ENCODE peak calls at places on chromosome 5, in ten cellular contexts. Q is BJ, R is brain microvascular endothelial cell, K is mesothelial cell of epicardium, D is HCT116, U is AG09319, C is RWPE2, Z is RWPE1, W is PC-3, B is gastrocnemius medialis. S is an unnamed sample.

GRCh38 chr5:178488696-178489095 is 101.5 kb downstream of the COL23A1 start:
- DNase-seq in K (no peak), R (no peak), B (no peak), W (no peak), D (no peak), Z (no peak), Q (no peak), U (no peak), C (no peak), S (no peak)

GRCh38 chr5:114473541-114473940 is 111.7 kb downstream of the KCNN2 start:
- DNase-seq in Q (no peak), K (no peak), D (no peak), Z (no peak), B (no peak), C (no peak), U (no peak), R (no peak), W (peak), S (no peak)

GRCh38 chr5:41985945-41986344 is 60.9 kb downstream of the FBXO4 start:
- DNase-seq in C (no peak), U (no peak), Z (no peak), B (no peak), K (no peak), Q (no peak), D (no peak), W (no peak), R (no peak), S (no peak)

GRCh38 chr5:73433982-73434342 is 14.6 kb downstream of the FOXD1 start:
- DNase-seq in R (no peak), B (no peak), Z (no peak), U (peak), C (no peak), Q (no peak), W (no peak), K (no peak), D (no peak), S (no peak)

GRCh38 chr5:36651775-36652685 is 45.6 kb downstream of the SLC1A3 start:
- DNase-seq in Z (no peak), C (no peak), D (no peak), W (no peak), R (no peak), U (no peak), Q (no peak), B (peak), K (no peak), S (no peak)

GRCh38 chr5:39447968-39448367 is 23.2 kb upstream of the DAB2 start:
- DNase-seq in B (no peak), D (no peak), W (peak), K (no peak), R (no peak), Q (no peak), Z (no peak), U (no peak), C (no peak), S (no peak)

GRCh38 chr5:54317511-54318260 is 7.3 kb upstream of the ARL15 start:
- DNase-seq in B (no peak), D (no peak), R (no peak), W (no peak), K (no peak), Z (no peak), Q (no peak), U (no peak), C (no peak), S (no peak)

GRCh38 chr5:36744678-36745659 is 131.6 kb upstream of the NIPBL start:
- DNase-seq in B (peak), W (peak), Z (peak), R (peak), C (peak), Q (no peak), U (peak), K (peak), D (peak), S (no peak)

GRCh38 chr5:74629326-74629725 is 11.2 kb downstream of the ENC1 start:
- DNase-seq in Z (no peak), B (no peak), R (no peak), C (no peak), W (no peak), D (no peak), U (no peak), Q (no peak), K (no peak), S (no peak)

GRCh38 chr5:147763791-147764525 is 18.6 kb downstream of the JAKMIP2 start:
- DNase-seq in K (no peak), Z (no peak), D (no peak), R (peak), C (no peak), B (no peak), U (no peak), W (peak), Q (no peak), S (no peak)

GRCh38 chr5:5598547-5599113 is 176.2 kb downstream of the ICE1 start:
- DNase-seq in C (peak), K (no peak), U (no peak), D (peak), Q (no peak), R (no peak), Z (peak), W (peak), B (no peak), S (no peak)

GRCh38 chr5:173258466-173258865 is 23.5 kb upstream of the NKX2-5 start:
- DNase-seq in Q (no peak), K (no peak), R (no peak), U (no peak), C (no peak), Z (no peak), W (no peak), B (no peak), D (no peak), S (no peak)

GRCh38 chr5:77168884-77169254 is 41.6 kb upstream of the PDE8B start:
- DNase-seq in D (no peak), Z (no peak), C (no peak), Q (no peak), B (no peak), W (peak), U (no peak), K (peak), R (peak), S (no peak)

GRCh38 chr5:60274704-60275103 is 381.2 kb upstream of the PDE4D start:
- DNase-seq in Q (no peak), W (no peak), K (no peak), U (no peak), B (no peak), D (no peak), R (no peak), Z (no peak), C (no peak), S (no peak)

GRCh38 chr5:165630211-165630866 is 2124.9 kb downstream of the MAT2B start:
- DNase-seq in Z (peak), C (no peak), U (no peak), D (no peak), K (peak), W (peak), B (no peak), Q (no peak), R (peak), S (no peak)

GRCh38 chr5:69001605-69002004 is 92.2 kb upstream of the SLC30A5 start:
- DNase-seq in U (no peak), D (no peak), B (no peak), Z (no peak), K (no peak), C (no peak), R (no peak), Q (no peak), W (no peak), S (no peak)

GRCh38 chr5:2282034-2282690 is 399.4 kb upstream of the IRX4 start:
- DNase-seq in Q (no peak), K (no peak), D (no peak), B (no peak), W (no peak), R (no peak), C (no peak), U (no peak), Z (no peak), S (no peak)

GRCh38 chr5:118596255-118596654 is 392.1 kb downstream of the DTWD2 start:
- DNase-seq in R (no peak), B (no peak), Q (no peak), Z (no peak), K (no peak), C (no peak), D (no peak), U (no peak), W (no peak), S (no peak)

GRCh38 chr5:129053438-129053837 is 41.1 kb upstream of the ISOC1 start:
- DNase-seq in U (no peak), W (no peak), Q (no peak), C (no peak), B (no peak), D (no peak), Z (no peak), K (no peak), R (no peak), S (no peak)

GRCh38 chr5:124474821-124475220 is 271.6 kb downstream of the ZNF608 start:
- DNase-seq in U (peak), Q (no peak), Z (no peak), R (no peak), C (no peak), D (no peak), W (no peak), B (no peak), K (no peak), S (no peak)
- TF ChIP-seq CTCF in U (no peak), Q (no peak), Z (no peak), R (no peak), C (no peak), D (no peak), W (no peak), B (no peak), K (no peak), S (no peak)

DNA sequence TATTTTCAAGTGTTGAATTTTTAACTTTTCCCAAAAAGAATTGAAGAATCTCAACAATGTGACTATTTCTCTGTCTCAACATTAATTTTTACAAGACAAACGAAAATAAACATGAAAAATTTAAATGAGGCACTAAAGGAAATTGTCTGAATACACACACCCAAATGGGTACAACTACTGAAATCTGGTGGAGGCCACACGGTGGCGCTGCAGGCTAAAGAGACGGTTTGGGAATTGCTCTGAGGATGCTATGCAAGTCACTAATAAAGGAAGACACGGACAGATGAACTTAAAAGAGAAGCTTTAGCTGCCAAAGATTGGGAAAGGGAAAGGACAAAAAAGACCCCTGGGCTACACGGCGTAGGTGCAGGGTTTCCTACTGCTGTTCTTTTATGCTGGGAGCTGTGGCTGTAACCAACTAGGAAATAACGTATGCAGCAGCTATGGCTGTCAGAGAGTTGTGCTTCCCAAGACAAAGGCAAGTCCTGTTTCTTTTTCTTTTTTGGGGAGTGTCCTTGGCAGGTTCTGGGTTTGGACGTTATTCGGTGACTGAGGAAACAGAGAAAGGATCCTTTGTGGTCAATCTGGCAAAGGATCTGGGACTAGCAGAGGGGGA is at the start of gene PCDHB10:
- DNase-seq in R (no peak), W (peak), C (no peak), U (no peak), D (peak), Z (no peak), B (no peak), Q (no peak), K (no peak), S (no peak)
- TF ChIP-seq CTCF in R (peak), W (peak), C (peak), U (peak), D (peak), Z (peak), B (peak), Q (peak), K (peak), S (no peak)

DNA sequence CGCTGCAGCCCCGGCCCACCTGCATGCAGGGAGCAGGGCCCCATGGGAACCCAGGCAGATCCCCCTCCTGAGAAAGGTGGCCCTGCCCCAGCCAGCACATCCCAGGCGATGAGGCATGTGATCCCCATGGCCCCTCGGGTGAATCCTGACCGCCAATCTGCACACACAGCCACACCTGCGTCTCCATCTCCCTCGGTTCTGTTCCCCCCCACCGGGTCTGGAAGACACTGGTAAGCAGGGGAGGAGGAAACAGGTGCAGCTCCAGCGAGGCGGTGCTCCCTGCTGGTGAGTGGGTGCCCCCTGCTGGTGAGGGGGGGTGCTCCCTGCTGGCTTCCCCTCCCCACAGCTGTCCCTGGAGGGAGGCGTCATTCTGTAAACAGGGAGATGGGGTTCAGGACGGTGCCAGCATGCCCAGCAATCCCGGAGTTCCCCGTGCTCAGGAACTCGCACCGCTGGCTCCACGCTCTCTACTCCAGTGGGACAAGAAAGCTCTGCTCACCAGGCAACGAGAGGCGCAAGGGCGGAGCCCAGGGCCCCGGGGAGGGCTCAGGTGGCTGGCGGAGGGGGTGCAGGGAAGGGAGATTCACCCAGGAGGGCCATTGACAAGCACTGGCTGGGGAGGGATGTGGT is 28.4 kb upstream of the SLC12A7 start:
- DNase-seq in C (no peak), D (peak), Z (peak), K (peak), U (no peak), B (peak), R (no peak), Q (no peak), W (peak), S (peak)
- TF ChIP-seq CTCF in C (peak), D (peak), Z (peak), K (peak), U (peak), B (peak), R (peak), Q (peak), W (peak), S (peak)

DNA sequence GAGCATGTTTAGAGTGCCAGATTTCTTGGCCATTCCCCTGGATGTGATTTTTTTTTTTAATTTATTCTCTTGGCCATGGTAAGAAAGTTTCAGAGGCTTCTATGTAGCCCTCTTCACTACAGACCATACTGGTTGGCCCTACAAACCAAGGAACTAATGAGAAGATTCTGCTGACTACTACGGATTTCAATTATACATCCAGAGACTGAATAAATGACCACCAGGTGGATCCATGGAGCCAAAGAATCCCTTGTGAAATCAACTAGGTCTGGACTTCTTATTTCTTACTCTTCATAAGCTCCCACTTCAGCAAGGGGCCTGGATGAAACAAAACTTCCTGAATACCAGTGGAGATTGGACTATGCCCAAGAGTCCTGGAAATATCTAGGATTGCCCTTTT is 27.6 kb downstream of the ZNF622 start:
- DNase-seq in Q (no peak), W (peak), U (no peak), K (no peak), Z (peak), D (no peak), C (no peak), R (no peak), B (no peak), S (no peak)
- TF ChIP-seq CTCF in Q (peak), W (peak), U (no peak), K (no peak), Z (no peak), D (peak), C (peak), R (peak), B (peak), S (no peak)

GRCh38 chr5:96718635-96719077 is 56.5 kb downstream of the CAST start:
- DNase-seq in R (no peak), K (no peak), U (no peak), D (no peak), B (no peak), C (peak), W (peak), Z (peak), Q (no peak), S (no peak)

GRCh38 chr5:96716716-96717115 is 54.5 kb downstream of the CAST start:
- DNase-seq in D (no peak), Q (no peak), K (no peak), B (no peak), C (no peak), U (no peak), Z (no peak), R (no peak), W (no peak), S (no peak)

GRCh38 chr5:96717874-96718273 is 55.7 kb downstream of the CAST start:
- DNase-seq in C (no peak), U (no peak), Z (no peak), Q (no peak), W (no peak), K (no peak), R (no peak), D (no peak), B (no peak), S (no peak)

GRCh38 chr5:96721351-96721970 is 59.3 kb downstream of the CAST start:
- DNase-seq in Q (no peak), C (no peak), D (no peak), R (no peak), Z (no peak), U (no peak), K (no peak), W (no peak), B (peak), S (no peak)

GRCh38 chr5:96720408-96720807 is 58.2 kb downstream of the CAST start:
- DNase-seq in U (no peak), D (no peak), Z (no peak), C (no peak), R (no peak), W (peak), Q (no peak), B (no peak), K (no peak), S (no peak)
- TF ChIP-seq CTCF in U (no peak), D (peak), Z (no peak), C (no peak), R (peak), W (no peak), Q (peak), B (no peak), K (no peak), S (peak)

GRCh38 chr5:96610747-96611146 is 51.4 kb upstream of the CAST start:
- DNase-seq in Q (no peak), K (no peak), D (no peak), C (no peak), U (no peak), B (no peak), W (no peak), Z (no peak), R (no peak), S (no peak)

GRCh38 chr5:96616801-96617200 is 45.4 kb upstream of the CAST start:
- DNase-seq in W (peak), B (no peak), D (no peak), U (no peak), R (no peak), C (no peak), Z (no peak), Q (no peak), K (no peak), S (no peak)

GRCh38 chr5:96615223-96615622 is 47.0 kb upstream of the CAST start:
- DNase-seq in Q (no peak), R (no peak), C (no peak), D (no peak), U (no peak), Z (no peak), B (no peak), W (no peak), K (no peak), S (no peak)

GRCh38 chr5:96609369-96609768 is 52.8 kb upstream of the CAST start:
- DNase-seq in Q (no peak), C (no peak), Z (no peak), D (no peak), W (no peak), U (no peak), K (no peak), R (no peak), B (no peak), S (no peak)

GRCh38 chr5:96614110-96614691 is 48.0 kb upstream of the CAST start:
- DNase-seq in U (peak), B (peak), R (peak), Z (peak), C (peak), W (peak), Q (peak), D (peak), K (peak), S (no peak)
- TF ChIP-seq CTCF in U (peak), B (peak), R (peak), Z (peak), C (peak), W (peak), Q (peak), D (peak), K (peak), S (peak)

DNA sequence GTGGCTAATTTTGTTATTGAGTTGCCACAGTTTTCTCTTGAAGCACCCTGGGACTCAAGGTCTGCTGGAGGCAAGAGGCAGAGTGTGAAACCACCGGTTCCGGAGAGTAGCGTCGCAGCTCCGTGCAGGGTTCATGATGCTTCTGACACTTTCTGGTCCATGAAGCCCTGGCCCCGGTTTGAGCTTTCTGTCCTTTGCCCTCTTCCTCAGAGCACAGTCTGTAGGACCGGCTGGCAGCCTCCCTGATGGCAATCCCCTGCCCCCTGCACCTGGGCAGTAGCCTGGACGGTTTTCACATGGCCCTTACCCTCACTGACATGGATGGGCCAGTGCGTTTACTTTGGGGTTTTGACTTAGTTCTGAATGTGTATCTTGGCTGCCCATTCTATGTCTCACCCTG is 111.9 kb downstream of the PJA2 start:
- DNase-seq in W (no peak), U (no peak), C (no peak), Q (no peak), B (no peak), R (no peak), D (no peak), Z (no peak), K (no peak), S (no peak)
- TF ChIP-seq CTCF in W (no peak), U (no peak), C (no peak), Q (no peak), B (no peak), R (no peak), D (no peak), Z (no peak), K (no peak), S (no peak)

GRCh38 chr5:64506567-64507321 is 929 bp downstream of the RGS7BP start:
- DNase-seq in Q (no peak), K (no peak), R (no peak), C (no peak), U (no peak), D (no peak), B (no peak), Z (no peak), W (no peak), S (no peak)
- TF ChIP-seq CTCF in Q (peak), K (no peak), R (no peak), C (no peak), U (no peak), D (no peak), B (no peak), Z (no peak), W (peak), S (no peak)

S was measured in natural killer cell.